ENCODE peak calls at places on chromosomes 3 and 15, in eight cellular contexts. H is neural progenitor cell; W is endodermal cell; I is ovary; A is AG10803; V is HFFc6; B is CD8-positive, alpha-beta T cell; F is A549. D is an unnamed sample.

GRCh38 chr3:58164916-58165821 is 45.6 kb downstream of the DNASE1L3 start:
- DNase-seq in H (peak; percentile 74), W (peak; percentile 74), I (peak; percentile 71), A (no peak), V (no peak), B (no peak), F (peak; percentile 55), D (no peak)

GRCh38 chr3:73215286-73215685 is 153.8 kb downstream of the EBLN2 start:
- DNase-seq in H (no peak), W (no peak), I (no peak), A (peak; percentile 74), V (no peak), B (no peak), F (no peak), D (no peak)

GRCh38 chr3:153463895-153464294 is 301.9 kb downstream of the RAP2B start:
- DNase-seq in H (no peak), W (no peak), I (no peak), A (no peak), V (no peak), B (no peak), F (no peak), D (no peak)

GRCh38 chr3:123202451-123202850 is 708 bp downstream of the SEC22A start:
- DNase-seq in H (peak; percentile 28), W (peak; percentile 65), I (no peak), A (no peak), V (no peak), B (no peak), F (peak; percentile 14), D (no peak)

GRCh38 chr15:98517051-98517450 is 131.3 kb upstream of the IGF1R start:
- DNase-seq in H (no peak), W (no peak), I (no peak), A (no peak), V (no peak), B (no peak), F (no peak), D (no peak)

GRCh38 chr3:57557088-57557537 is 1.0 kb downstream of the PDE12 start:
- DNase-seq in H (peak; percentile 24), W (peak; percentile 62), I (no peak), A (peak; percentile 51), V (peak; percentile 34), B (peak; percentile 35), F (peak; percentile 26), D (no peak)

GRCh38 chr3:66378256-66378655 is 122.6 kb downstream of the LRIG1 start:
- DNase-seq in H (peak; percentile 76), W (peak; percentile 84), I (no peak), A (no peak), V (no peak), B (peak; percentile 46), F (peak; percentile 14), D (no peak)

GRCh38 chr15:36365963-36366362 is 213.5 kb upstream of the CDIN1 start:
- DNase-seq in H (no peak), W (no peak), I (no peak), A (no peak), V (no peak), B (no peak), F (no peak), D (no peak)

GRCh38 chr3:104102386-104102785 is 1264.3 kb upstream of the ALCAM start:
- DNase-seq in H (peak; percentile 64), W (peak; percentile 78), I (no peak), A (peak; percentile 68), V (peak; percentile 58), B (no peak), F (peak; percentile 51), D (no peak)

GRCh38 chr3:52109556-52110380 is 44.5 kb downstream of the POC1A start:
- DNase-seq in H (no peak), W (no peak), I (no peak), A (no peak), V (no peak), B (no peak), F (no peak), D (no peak)

GRCh38 chr15:80331886-80332406 is 72.2 kb upstream of the ARNT2 start:
- DNase-seq in H (no peak), W (no peak), I (no peak), A (no peak), V (no peak), B (no peak), F (no peak), D (no peak)

GRCh38 chr3:18345015-18345367 is 80.1 kb downstream of the SATB1 start:
- DNase-seq in H (no peak), W (peak; percentile 37), I (no peak), A (no peak), V (no peak), B (no peak), F (no peak), D (no peak)

GRCh38 chr15:100966997-100967396 is 47.8 kb downstream of the LRRK1 start:
- DNase-seq in H (no peak), W (no peak), I (no peak), A (no peak), V (no peak), B (no peak), F (no peak), D (no peak)

GRCh38 chr3:42683875-42684593 is 1.3 kb upstream of the KLHL40 start:
- DNase-seq in H (no peak), W (no peak), I (no peak), A (peak; percentile 93), V (peak; percentile 93), B (no peak), F (peak; percentile 53), D (peak; percentile 56)

GRCh38 chr15:36430721-36431265 is 148.6 kb upstream of the CDIN1 start:
- DNase-seq in H (no peak), W (no peak), I (no peak), A (no peak), V (peak; percentile 35), B (no peak), F (no peak), D (no peak)

DNA sequence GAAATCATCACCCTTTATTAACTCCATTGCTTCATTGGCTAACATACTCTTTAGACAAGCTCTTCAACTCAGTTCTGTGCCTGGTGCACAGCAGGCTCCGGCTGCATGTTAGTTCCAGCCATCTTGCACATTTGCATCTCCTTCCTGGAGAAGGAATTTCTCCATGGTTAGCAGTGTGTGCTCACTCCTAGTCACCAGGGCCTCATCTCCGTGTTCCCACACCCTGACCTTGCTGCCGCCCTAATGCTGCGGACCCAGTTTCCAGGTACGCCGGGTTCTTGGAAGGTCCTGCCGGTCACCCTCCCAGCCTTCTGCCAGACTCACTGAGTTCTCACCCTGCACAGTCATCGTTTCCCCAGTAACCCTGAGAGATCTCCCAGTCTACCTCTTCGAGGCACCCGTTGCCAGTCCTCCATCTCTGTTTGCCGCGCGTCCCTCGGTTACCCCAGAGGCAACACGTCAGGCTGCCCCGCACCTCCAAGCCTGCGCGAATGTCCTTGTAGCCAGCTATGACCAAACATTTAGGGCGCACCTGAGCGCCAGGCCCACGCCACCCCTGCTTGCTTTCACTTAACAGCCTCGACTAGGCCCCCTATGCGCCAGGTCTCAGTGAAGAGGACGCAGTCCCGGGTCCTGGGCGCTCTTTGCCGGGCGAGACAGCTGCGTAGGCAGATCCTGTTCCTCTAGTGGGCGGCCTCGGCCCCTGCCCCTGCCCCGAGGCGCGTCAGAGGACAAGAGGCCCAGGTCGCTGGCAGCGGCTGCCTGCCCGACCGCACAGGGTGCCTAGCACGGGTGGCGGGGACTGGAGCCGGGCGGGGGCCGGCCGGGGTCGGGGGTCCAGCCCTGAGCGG is 744 bp upstream of the ZNF592 start:
- DNase-seq in H (peak; percentile 84), W (peak; percentile 93), I (peak; percentile 72), A (peak; percentile 62), V (peak; percentile 70), B (peak; percentile 73), F (peak; percentile 83), D (peak; percentile 45)
- TF ChIP-seq CTCF in H (peak; percentile 9), W (peak; percentile 42), I (no peak), A (peak; percentile 4), V (no peak), B (no peak), F (no peak), D (no peak)

DNA sequence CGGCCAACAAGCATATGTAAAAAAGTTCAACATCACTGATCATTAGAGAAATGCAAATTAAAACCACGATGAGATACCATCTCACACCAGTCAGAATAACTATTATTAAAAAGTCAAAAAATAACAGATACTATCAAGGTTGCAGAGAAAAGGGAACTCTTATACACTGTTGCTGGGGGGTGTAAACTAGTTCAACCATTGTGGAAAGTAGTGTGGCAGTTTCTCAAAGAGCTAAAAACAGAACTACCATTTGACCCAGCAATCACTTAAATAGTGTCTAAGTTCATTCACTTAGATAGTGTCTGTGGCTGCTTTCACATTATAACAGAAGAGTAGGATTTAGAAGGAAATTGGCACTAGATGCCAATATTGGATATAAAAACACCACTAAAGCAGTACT is 49.7 kb downstream of the CGGBP1 start:
- DNase-seq in H (no peak), W (no peak), I (no peak), A (no peak), V (no peak), B (no peak), F (no peak), D (no peak)
- TF ChIP-seq CTCF in H (no peak), W (no peak), I (no peak), A (no peak), V (no peak), B (no peak), F (no peak), D (no peak)

GRCh38 chr3:107674371-107674770 is 151.6 kb downstream of the BBX start:
- DNase-seq in H (peak; percentile 32), W (no peak), I (no peak), A (no peak), V (no peak), B (no peak), F (no peak), D (no peak)

GRCh38 chr3:107679911-107680310 is 157.1 kb downstream of the BBX start:
- DNase-seq in H (no peak), W (no peak), I (no peak), A (peak; percentile 49), V (no peak), B (no peak), F (no peak), D (no peak)

GRCh38 chr3:107675233-107675900 is 152.6 kb downstream of the BBX start:
- DNase-seq in H (no peak), W (no peak), I (no peak), A (no peak), V (no peak), B (no peak), F (no peak), D (no peak)

GRCh38 chr3:107680698-107681097 is 157.9 kb downstream of the BBX start:
- DNase-seq in H (no peak), W (no peak), I (no peak), A (peak; percentile 48), V (peak; percentile 25), B (no peak), F (no peak), D (no peak)

GRCh38 chr3:107676469-107677309 is 153.9 kb downstream of the BBX start:
- DNase-seq in H (peak; percentile 27), W (no peak), I (no peak), A (peak; percentile 35), V (peak; percentile 54), B (no peak), F (peak; percentile 16), D (no peak)
- TF ChIP-seq CTCF in H (peak; percentile 67), W (peak; percentile 80), I (no peak), A (peak; percentile 63), V (peak; percentile 83), B (peak; percentile 74), F (peak; percentile 69), D (no peak)

DNA sequence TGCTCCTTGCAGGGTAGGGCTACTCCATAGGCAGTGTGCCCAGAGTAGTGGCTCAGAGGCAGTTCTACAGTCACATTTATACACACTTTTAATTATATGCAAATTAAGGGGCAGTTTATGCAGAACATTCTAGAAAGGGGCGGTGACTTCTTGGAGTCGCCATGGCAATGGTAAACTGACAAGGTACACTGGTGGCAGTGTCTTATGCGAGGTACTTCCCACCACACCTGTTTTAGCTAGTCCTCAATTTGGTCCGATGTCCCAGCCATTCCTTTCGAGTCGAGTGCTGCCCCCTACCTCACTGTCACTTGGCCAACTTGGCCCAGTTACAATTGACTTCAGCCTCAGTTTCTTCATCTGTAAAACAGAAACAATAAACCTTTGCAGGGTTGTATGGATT is 3.8 kb upstream of the IRAK2 start:
- DNase-seq in H (peak; percentile 3), W (no peak), I (no peak), A (no peak), V (no peak), B (no peak), F (peak; percentile 15), D (no peak)
- TF ChIP-seq CTCF in H (no peak), W (peak; percentile 32), I (no peak), A (no peak), V (no peak), B (no peak), F (no peak), D (no peak)